ENCODE peak calls at places on chromosome 11, in nine cellular contexts. Z is HCT116, B is fibroblast of lung, R is lower lobe of right lung, P is spleen, D is left ventricle myocardium inferior, E is adrenal gland, A is right atrium auricular region, J is mesendoderm. V is an unnamed sample.
A peak's percentile ranks its signal among the peaks of the same experiment; 100 is the strongest.

GRCh38 chr11:723120-723883 is 17.3 kb downstream of the EPS8L2 start:
- DNase-seq in Z (no peak), J (no peak), R (peak; percentile 52), E (no peak), A (no peak), D (no peak), P (no peak), B (peak; percentile 76), V (peak; percentile 33)

GRCh38 chr11:73965764-73966121 is 14.9 kb downstream of the DNAJB13 start:
- DNase-seq in R (no peak), P (no peak), A (no peak), Z (no peak), E (no peak), D (no peak), B (no peak), J (no peak), V (no peak)

GRCh38 chr11:57325735-57326048 is 940 bp upstream of the TNKS1BP1 start:
- DNase-seq in Z (no peak), P (no peak), D (peak; percentile 57), E (no peak), A (peak; percentile 87), J (no peak), B (no peak), R (peak; percentile 76), V (no peak)

GRCh38 chr11:82960000-82960778 is 58.7 kb downstream of the DDIAS start:
- DNase-seq in Z (no peak), R (no peak), E (no peak), A (no peak), D (no peak), B (no peak), J (no peak), P (no peak), V (no peak)

GRCh38 chr11:29321293-29322132 is 695.3 kb downstream of the KCNA4 start:
- DNase-seq in Z (peak; percentile 39), J (no peak), R (no peak), A (no peak), E (no peak), B (peak; percentile 49), D (no peak), P (no peak), V (peak; percentile 81)

GRCh38 chr11:78740175-78741161 is 165.8 kb upstream of the NARS2 start:
- DNase-seq in J (peak; percentile 52), Z (no peak), P (no peak), E (no peak), B (no peak), A (no peak), R (no peak), D (peak; percentile 31), V (no peak)

GRCh38 chr11:114291381-114291780 is 4.8 kb upstream of the NNMT start:
- DNase-seq in Z (no peak), R (no peak), E (no peak), B (no peak), J (no peak), D (no peak), P (no peak), A (no peak), V (no peak)

GRCh38 chr11:45331839-45332485 is 45.8 kb upstream of the SYT13 start:
- DNase-seq in A (no peak), P (no peak), Z (no peak), J (no peak), B (no peak), E (no peak), R (no peak), D (no peak), V (peak; percentile 51)

GRCh38 chr11:128687321-128687720 is 6.6 kb upstream of the FLI1 start:
- DNase-seq in B (no peak), E (no peak), R (peak; percentile 75), D (no peak), Z (no peak), J (peak; percentile 58), A (no peak), P (peak; percentile 86), V (no peak)

GRCh38 chr11:111335124-111335535 is 36.8 kb downstream of the POU2AF3 start:
- DNase-seq in R (no peak), A (no peak), B (no peak), J (no peak), Z (no peak), D (no peak), E (no peak), P (no peak), V (no peak)

GRCh38 chr11:77269484-77270123 is 31.9 kb downstream of the GDPD4 start:
- DNase-seq in J (no peak), E (no peak), Z (no peak), D (no peak), B (peak; percentile 58), P (no peak), A (no peak), R (no peak), V (peak; percentile 62)

GRCh38 chr11:134559617-134559992 is 147.6 kb upstream of the B3GAT1 start:
- DNase-seq in A (peak; percentile 54), D (no peak), B (no peak), E (no peak), J (no peak), P (peak; percentile 69), Z (no peak), R (no peak), V (no peak)

GRCh38 chr11:83612891-83613766 is 327.0 kb upstream of the CCDC90B start:
- DNase-seq in R (no peak), E (no peak), P (no peak), J (peak; percentile 73), D (no peak), Z (no peak), A (no peak), B (no peak), V (no peak)

GRCh38 chr11:35218956-35219355 is 80.0 kb downstream of the CD44 start:
- DNase-seq in A (no peak), B (peak; percentile 70), P (no peak), J (no peak), E (no peak), D (no peak), R (no peak), Z (no peak), V (no peak)

DNA sequence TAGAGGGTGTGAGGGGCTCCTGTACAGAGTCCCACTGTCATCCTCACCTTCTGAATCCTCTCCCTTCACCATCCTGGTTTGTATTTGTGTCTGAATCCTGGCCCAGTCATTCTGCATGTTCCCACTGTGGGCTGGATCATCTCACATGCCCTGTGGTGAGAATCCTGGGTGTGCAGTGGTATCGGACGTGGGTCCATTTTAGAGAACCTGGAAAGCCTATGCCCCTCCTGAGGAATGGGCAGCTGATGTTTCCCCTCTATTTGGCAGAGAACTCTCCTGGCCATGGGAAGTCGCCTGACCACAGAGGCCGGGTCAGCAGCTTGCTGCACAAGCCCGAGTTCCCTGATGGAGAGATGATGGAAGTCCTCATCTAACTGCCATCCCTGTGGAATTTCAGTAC is 102.3 kb downstream of the AMOTL1 start:
- DNase-seq in J (no peak), E (no peak), A (no peak), R (no peak), P (no peak), Z (no peak), B (no peak), D (no peak), V (no peak)
- H3K36me3 ChIP-seq in J (peaks cover 25% of the 10 kb centered on the region), E (peaks cover 37% of the 10 kb centered on the region), A (peaks cover 75% of the 10 kb centered on the region), R (peaks cover 84% of the 10 kb centered on the region), P (peaks cover 70% of the 10 kb centered on the region), Z (no peaks in the 10 kb centered on the region), B (peaks cover 26% of the 10 kb centered on the region), D (peaks cover 100% of the 10 kb centered on the region), V (peaks cover 40% of the 10 kb centered on the region)

GRCh38 chr11:64765841-64766682 is 6.3 kb upstream of the PYGM start:
- DNase-seq in Z (no peak), J (no peak), R (no peak), B (no peak), A (no peak), P (peak; percentile 78), D (no peak), E (peak; percentile 52), V (no peak)
- H3K36me3 ChIP-seq in Z (peaks cover 78% of the 10 kb centered on the region), J (peaks cover 52% of the 10 kb centered on the region), R (peaks cover 92% of the 10 kb centered on the region), B (peaks cover 51% of the 10 kb centered on the region), A (peaks cover 82% of the 10 kb centered on the region), P (peaks cover 94% of the 10 kb centered on the region), D (peaks cover 77% of the 10 kb centered on the region), E (peaks cover 83% of the 10 kb centered on the region), V (peaks cover 78% of the 10 kb centered on the region)

GRCh38 chr11:75341583-75341982 is 9.9 kb downstream of the ARRB1 start:
- DNase-seq in A (no peak), Z (no peak), E (no peak), R (no peak), J (no peak), B (no peak), P (no peak), D (no peak), V (no peak)

GRCh38 chr11:75344186-75344585 is 7.3 kb downstream of the ARRB1 start:
- DNase-seq in A (no peak), P (no peak), D (no peak), B (no peak), R (no peak), J (no peak), Z (no peak), E (no peak), V (no peak)

GRCh38 chr11:75339685-75340409 is 11.6 kb downstream of the ARRB1 start:
- DNase-seq in A (no peak), R (no peak), Z (no peak), P (no peak), J (peak; percentile 69), E (no peak), B (no peak), D (peak; percentile 54), V (no peak)

GRCh38 chr11:75342966-75343870 is 8.2 kb downstream of the ARRB1 start:
- DNase-seq in A (no peak), D (no peak), Z (no peak), P (no peak), R (peak; percentile 85), J (peak; percentile 96), B (peak; percentile 62), E (no peak), V (peak; percentile 18)

DNA sequence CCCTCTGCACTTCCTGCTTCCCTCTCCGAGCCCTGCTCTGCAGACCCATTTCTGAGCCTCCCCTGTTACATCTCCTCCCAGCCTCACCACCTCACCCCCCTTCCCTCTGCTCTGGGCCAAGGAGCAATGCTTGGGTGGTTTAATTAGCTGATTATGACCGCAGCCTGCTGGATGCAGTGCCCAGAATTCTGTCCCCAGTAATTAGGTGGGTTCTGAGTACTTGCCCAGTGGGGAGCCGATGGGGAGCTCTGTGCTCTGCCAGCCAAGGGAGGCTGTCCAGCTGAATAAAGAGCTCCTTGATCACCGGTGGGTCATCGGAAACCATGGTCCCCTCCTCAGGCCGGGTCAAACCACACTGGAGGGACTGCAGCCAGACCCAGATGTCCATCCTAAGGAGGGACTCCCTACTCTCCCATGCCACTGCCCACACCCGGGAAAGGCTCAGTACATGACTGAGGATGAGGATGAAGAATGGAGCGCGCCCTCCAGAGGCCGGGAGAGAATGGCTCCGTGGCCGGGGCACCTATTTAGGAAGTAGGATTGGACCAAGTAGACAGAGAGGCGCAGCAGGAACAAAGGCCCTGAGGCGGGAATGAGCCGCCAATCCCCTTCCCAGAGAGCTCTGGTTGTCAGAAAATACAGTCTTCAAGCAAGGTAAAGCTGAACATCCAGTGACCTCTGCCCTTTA is 9.1 kb downstream of the ARRB1 start:
- DNase-seq in B (no peak), D (no peak), R (no peak), Z (no peak), A (no peak), E (no peak), P (no peak), J (no peak), V (no peak)
- H3K36me3 ChIP-seq in B (no peaks in the 10 kb centered on the region), D (no peaks in the 10 kb centered on the region), R (peaks cover 6% of the 10 kb centered on the region), Z (no peaks in the 10 kb centered on the region), A (no peaks in the 10 kb centered on the region), E (no peaks in the 10 kb centered on the region), P (peaks cover 4% of the 10 kb centered on the region), J (no peaks in the 10 kb centered on the region), V (no peaks in the 10 kb centered on the region)

GRCh38 chr11:46407635-46408034 is 16.1 kb upstream of the CHRM4 start:
- DNase-seq in E (no peak), A (no peak), P (no peak), D (no peak), R (no peak), J (peak; percentile 77), B (no peak), Z (no peak), V (no peak)
- H3K36me3 ChIP-seq in E (peaks cover 54% of the 10 kb centered on the region), A (peaks cover 43% of the 10 kb centered on the region), P (peaks cover 99% of the 10 kb centered on the region), D (peaks cover 70% of the 10 kb centered on the region), R (peaks cover 84% of the 10 kb centered on the region), J (no peaks in the 10 kb centered on the region), B (peaks cover 10% of the 10 kb centered on the region), Z (no peaks in the 10 kb centered on the region), V (no peaks in the 10 kb centered on the region)